ENCODE peak calls at places on chromosome 3, in five cellular contexts. F, J, L, B and E are unnamed samples.

GRCh38 chr3:181716916-181717315 is 5.2 kb downstream of the SOX2 start:
- DNase-seq in J (no peak), B (no peak), F (no peak), L (no peak), E (no peak)

GRCh38 chr3:5019411-5020261 is 40.4 kb downstream of the BHLHE40 start:
- DNase-seq in F (no peak), J (no peak), L (no peak), B (no peak), E (no peak)

GRCh38 chr3:42686832-42687650 is 1.7 kb downstream of the KLHL40 start:
- DNase-seq in B (no peak), J (no peak), F (no peak), L (no peak), E (no peak)

GRCh38 chr3:61807865-61808276 is 246.5 kb downstream of the PTPRG start:
- DNase-seq in J (peak; percentile 71), L (no peak), B (no peak), F (no peak), E (no peak)

GRCh38 chr3:139732729-139733128 is 55.0 kb upstream of the NMNAT3 start:
- DNase-seq in J (no peak), F (no peak), L (no peak), B (no peak), E (no peak)

GRCh38 chr3:44339990-44340389 is 1.4 kb downstream of the TCAIM start:
- DNase-seq in F (no peak), J (no peak), L (no peak), B (no peak), E (no peak)

GRCh38 chr3:177126015-177126773 is 71.1 kb downstream of the TBL1XR1 start:
- DNase-seq in F (no peak), L (peak; percentile 90), J (peak; percentile 89), B (no peak), E (no peak)

GRCh38 chr3:42906085-42906904 is at the start of gene ZNF662:
- DNase-seq in L (no peak), B (peak; percentile 84), J (peak; percentile 61), F (peak; percentile 59), E (no peak)

GRCh38 chr3:190644035-190644434 is 130.2 kb downstream of the IL1RAP start:
- DNase-seq in F (no peak), B (no peak), J (no peak), L (no peak), E (no peak)

GRCh38 chr3:198071602-198072285 is 111.7 kb downstream of the LMLN start:
- DNase-seq in J (peak; percentile 75), L (peak; percentile 92), B (no peak), F (no peak), E (no peak)

GRCh38 chr3:55621026-55621422 is 133.9 kb upstream of the WNT5A start:
- DNase-seq in B (no peak), J (no peak), L (no peak), F (no peak), E (no peak)

GRCh38 chr3:29949131-29949530 is 657.3 kb upstream of the TGFBR2 start:
- DNase-seq in F (no peak), J (peak; percentile 21), L (no peak), B (no peak), E (no peak)

GRCh38 chr3:113255100-113255853 is 43.9 kb downstream of the BOC start:
- DNase-seq in B (no peak), L (no peak), F (no peak), J (no peak), E (no peak)
- TF ChIP-seq CTCF in B (no peak), L (no peak), F (no peak), J (no peak), E (no peak)

GRCh38 chr3:122915300-122916055 is 112.1 kb downstream of the SEMA5B start:
- DNase-seq in F (no peak), J (no peak), L (no peak), B (no peak), E (no peak)

GRCh38 chr3:122919291-122919610 is 108.3 kb downstream of the SEMA5B start:
- DNase-seq in F (no peak), L (no peak), B (no peak), J (no peak), E (no peak)

GRCh38 chr3:122916084-122916483 is 111.5 kb downstream of the SEMA5B start:
- DNase-seq in F (no peak), L (no peak), B (no peak), J (no peak), E (no peak)

GRCh38 chr3:122918576-122919290 is 108.8 kb downstream of the SEMA5B start:
- DNase-seq in L (no peak), J (peak; percentile 35), B (no peak), F (no peak), E (no peak)

GRCh38 chr3:122916580-122916979 is 111.0 kb downstream of the SEMA5B start:
- DNase-seq in J (no peak), F (no peak), L (no peak), B (no peak), E (no peak)
- H3K27me3 ChIP-seq in J (peaks cover 10% of the 10 kb centered on the region), F (no peaks in the 10 kb centered on the region), L (peaks cover 2% of the 10 kb centered on the region), B (peaks cover 54% of the 10 kb centered on the region), E (peaks cover 3% of the 10 kb centered on the region)

DNA sequence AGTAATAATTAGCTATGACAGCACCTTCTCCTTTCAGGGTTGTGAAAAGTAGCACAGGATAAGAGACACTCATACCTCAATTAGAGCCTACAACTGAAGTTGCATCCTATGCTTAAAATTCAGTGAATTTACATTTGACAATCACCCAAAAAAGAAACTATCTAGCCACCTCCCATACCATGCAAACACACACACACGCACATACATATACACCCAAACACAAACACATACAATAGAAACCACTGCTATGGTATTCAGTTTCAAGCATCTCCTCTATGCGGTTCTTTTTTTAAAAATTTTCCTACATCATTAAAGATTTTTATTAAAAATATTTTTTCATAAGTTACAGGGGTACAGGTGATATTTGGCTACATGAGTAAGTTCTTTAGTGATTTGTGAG is 57.5 kb downstream of the CPNE4 start:
- DNase-seq in B (no peak), J (no peak), L (no peak), F (no peak), E (no peak)
- TF ChIP-seq CTCF in B (no peak), J (no peak), L (no peak), F (no peak), E (no peak)

GRCh38 chr3:158801200-158801599 is 654 bp upstream of the MFSD1 start:
- DNase-seq in J (peak; percentile 34), F (no peak), B (peak; percentile 23), L (peak; percentile 21), E (no peak)
- H3K27me3 ChIP-seq in J (peaks cover 43% of the 10 kb centered on the region), F (no peaks in the 10 kb centered on the region), B (no peaks in the 10 kb centered on the region), L (no peaks in the 10 kb centered on the region), E (no peaks in the 10 kb centered on the region)

GRCh38 chr3:45838466-45838865 is 3.5 kb downstream of the LZTFL1 start:
- DNase-seq in B (no peak), F (no peak), L (no peak), J (no peak), E (no peak)

GRCh38 chr3:45830121-45830520 is 11.8 kb downstream of the LZTFL1 start:
- DNase-seq in F (no peak), L (no peak), B (no peak), J (no peak), E (no peak)

GRCh38 chr3:45826908-45827307 is 15.0 kb downstream of the LZTFL1 start:
- DNase-seq in J (no peak), B (no peak), F (no peak), L (no peak), E (no peak)

DNA sequence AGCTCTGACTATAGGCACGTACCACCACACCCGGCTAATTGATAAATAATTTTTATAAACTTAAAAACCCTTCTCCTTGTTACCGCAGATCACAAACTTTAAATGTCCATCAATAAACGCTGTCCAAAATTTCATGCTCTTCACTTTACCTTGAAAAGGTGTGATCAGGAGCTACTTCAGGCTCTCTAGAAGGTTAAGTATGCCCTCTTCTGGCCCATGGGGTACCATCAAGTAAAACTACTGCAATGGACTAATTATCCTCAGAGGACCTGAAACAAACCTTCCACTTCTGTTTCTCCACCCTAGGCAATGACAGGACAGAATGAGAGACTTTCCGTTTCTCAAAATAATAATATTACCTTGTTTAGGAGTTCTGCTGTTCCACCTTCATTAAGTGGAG is 9.2 kb downstream of the LZTFL1 start:
- DNase-seq in L (peak; percentile 38), B (no peak), F (no peak), J (peak; percentile 17), E (no peak)
- TF ChIP-seq CTCF in L (peak; percentile 49), B (no peak), F (no peak), J (no peak), E (peak; percentile 41)

GRCh38 chr3:10706156-10707088 is 109.6 kb upstream of the SLC6A11 start:
- DNase-seq in F (no peak), J (no peak), B (no peak), L (no peak), E (no peak)

GRCh38 chr3:10707984-10708868 is 107.8 kb upstream of the SLC6A11 start:
- DNase-seq in J (no peak), F (no peak), B (no peak), L (no peak), E (no peak)

GRCh38 chr3:10703875-10704274 is 112.2 kb upstream of the SLC6A11 start:
- DNase-seq in F (no peak), B (no peak), L (peak; percentile 33), J (peak; percentile 45), E (no peak)

GRCh38 chr3:10709110-10709781 is 106.8 kb upstream of the SLC6A11 start:
- DNase-seq in B (no peak), L (no peak), F (no peak), J (no peak), E (no peak)

DNA sequence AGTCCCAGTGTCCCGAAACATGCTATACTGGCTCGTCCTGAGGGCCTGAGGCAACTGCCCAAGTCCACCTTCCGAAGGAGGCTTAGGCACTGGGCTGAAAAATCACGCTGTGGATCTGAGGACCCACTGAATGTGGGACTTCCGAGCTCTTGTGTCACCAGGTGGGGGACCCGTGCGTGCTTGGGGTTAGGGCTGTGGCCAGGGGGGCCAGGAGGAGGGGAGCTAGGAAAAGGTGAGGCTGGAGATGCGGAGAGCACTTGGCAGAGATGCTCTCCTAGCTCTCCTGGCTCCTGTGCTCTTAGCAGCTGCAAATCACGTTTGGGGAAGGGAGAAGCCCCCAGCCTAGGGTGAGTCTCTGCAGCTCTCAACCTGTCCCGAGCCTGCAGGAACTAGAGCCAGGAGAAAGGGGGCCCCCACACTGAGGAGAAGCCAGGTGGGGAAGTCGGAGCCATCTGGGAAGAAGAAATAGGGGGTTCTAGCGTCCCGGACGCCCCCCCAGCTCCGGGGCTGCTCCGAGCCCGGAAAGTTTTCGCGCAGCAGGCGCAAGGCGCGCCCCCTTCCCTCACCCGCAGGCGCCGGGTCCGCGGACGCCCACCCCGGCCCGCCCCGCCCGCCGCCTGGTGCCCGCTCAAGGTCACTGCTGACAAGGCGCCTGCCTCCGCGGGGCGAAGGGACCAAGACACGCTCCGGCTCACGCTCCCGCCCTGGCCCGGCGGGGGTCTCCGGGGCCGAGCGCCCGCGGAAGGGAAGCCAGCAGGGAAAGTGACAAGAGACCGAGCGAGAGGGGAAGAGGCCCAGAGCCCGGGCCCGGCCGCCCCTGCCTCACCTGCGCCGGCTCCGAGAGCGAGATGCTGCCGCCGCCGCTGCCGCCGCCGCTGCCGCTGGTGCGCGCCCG is 108.7 kb upstream of the SLC6A11 start:
- DNase-seq in F (no peak), B (no peak), J (no peak), L (no peak), E (no peak)
- H3K27me3 ChIP-seq in F (no peaks in the 10 kb centered on the region), B (peaks cover 99% of the 10 kb centered on the region), J (peaks cover 89% of the 10 kb centered on the region), L (peaks cover 22% of the 10 kb centered on the region), E (peaks cover 7% of the 10 kb centered on the region)